ENCODE peak calls at places on chromosomes 11 and 22, in ten cellular contexts. N, X, U, J, W, R, P, E, S and H are unnamed samples.

GRCh38 chr11:46319074-46319453 is 28.2 kb upstream of the DGKZ start:
- DNase-seq in N (no peak), X (no peak), U (no peak), J (no peak), W (no peak), R (no peak), P (no peak), E (no peak), S (no peak), H (no peak)

GRCh38 chr11:110176366-110177056 is 83.3 kb downstream of the ZC3H12C start:
- DNase-seq in N (no peak), X (no peak), U (no peak), J (no peak), W (no peak), R (no peak), P (peak), E (no peak), S (peak), H (no peak)

GRCh38 chr11:34150494-34151151 is 45.2 kb downstream of the NAT10 start:
- DNase-seq in N (no peak), X (no peak), U (no peak), J (no peak), W (no peak), R (no peak), P (peak), E (no peak), S (no peak), H (no peak)

GRCh38 chr22:32760815-32761214 is 40.7 kb upstream of the TIMP3 start:
- DNase-seq in N (no peak), X (no peak), U (no peak), J (no peak), W (no peak), R (no peak), P (peak), E (no peak), S (peak), H (no peak)

GRCh38 chr11:71301858-71302533 is 49.6 kb upstream of the SHANK2 start:
- DNase-seq in N (no peak), X (no peak), U (peak), J (peak), W (no peak), R (no peak), P (peak), E (no peak), S (no peak), H (no peak)

GRCh38 chr22:50276143-50276542 is 6.0 kb upstream of the MAPK11 start:
- DNase-seq in N (no peak), X (no peak), U (no peak), J (peak), W (no peak), R (no peak), P (peak), E (no peak), S (no peak), H (peak)

GRCh38 chr11:116641561-116642045 is 131.2 kb downstream of the BUD13 start:
- DNase-seq in N (no peak), X (peak), U (no peak), J (peak), W (no peak), R (no peak), P (peak), E (peak), S (no peak), H (peak)

GRCh38 chr22:27406389-27406861 is 395.1 kb downstream of the MN1 start:
- DNase-seq in N (no peak), X (no peak), U (no peak), J (no peak), W (no peak), R (no peak), P (no peak), E (no peak), S (no peak), H (no peak)

GRCh38 chr11:62928011-62928410 is 6.8 kb upstream of the CHRM1 start:
- DNase-seq in N (no peak), X (no peak), U (no peak), J (no peak), W (no peak), R (no peak), P (no peak), E (no peak), S (no peak), H (no peak)

GRCh38 chr11:17528181-17528691 is 16.0 kb downstream of the USH1C start:
- DNase-seq in N (peak), X (peak), U (no peak), J (peak), W (peak), R (peak), P (peak), E (peak), S (peak), H (peak)

GRCh38 chr22:30328466-30329049 is 1.8 kb upstream of the TBC1D10A start:
- DNase-seq in N (no peak), X (no peak), U (no peak), J (no peak), W (no peak), R (no peak), P (peak), E (no peak), S (peak), H (no peak)

GRCh38 chr11:92865352-92865751 is 104.1 kb upstream of the MTNR1B start:
- DNase-seq in N (no peak), X (no peak), U (no peak), J (no peak), W (no peak), R (no peak), P (peak), E (peak), S (peak), H (no peak)

GRCh38 chr11:18731427-18731826 is 5.4 kb upstream of the IGSF22 start:
- DNase-seq in N (no peak), X (no peak), U (no peak), J (no peak), W (no peak), R (no peak), P (no peak), E (no peak), S (no peak), H (peak)

GRCh38 chr11:121024989-121025388 is 1.1 kb downstream of the TBCEL start:
- DNase-seq in N (no peak), X (peak), U (no peak), J (no peak), W (no peak), R (no peak), P (peak), E (peak), S (peak), H (peak)

GRCh38 chr22:47100019-47100418 is 337.6 kb downstream of the TBC1D22A start:
- DNase-seq in N (no peak), X (no peak), U (peak), J (no peak), W (no peak), R (no peak), P (no peak), E (no peak), S (no peak), H (no peak)

GRCh38 chr11:101706015-101706414 is 122.2 kb upstream of the TRPC6 start:
- DNase-seq in N (no peak), X (no peak), U (no peak), J (no peak), W (no peak), R (no peak), P (no peak), E (no peak), S (peak), H (no peak)

GRCh38 chr22:24521791-24522245 is 26.7 kb downstream of the UPB1 start:
- DNase-seq in N (no peak), X (peak), U (no peak), J (peak), W (no peak), R (no peak), P (peak), E (peak), S (peak), H (peak)

GRCh38 chr11:95788921-95789505 is 569 bp downstream of the FAM76B start:
- DNase-seq in N (peak), X (peak), U (peak), J (peak), W (peak), R (no peak), P (peak), E (peak), S (peak), H (peak)

GRCh38 chr11:78438298-78438975 is 20.8 kb upstream of the GAB2 start:
- DNase-seq in N (no peak), X (no peak), U (no peak), J (no peak), W (no peak), R (no peak), P (no peak), E (no peak), S (no peak), H (peak)

GRCh38 chr11:122951231-122951630 is 30.4 kb downstream of the BSX start:
- DNase-seq in N (no peak), X (no peak), U (no peak), J (no peak), W (no peak), R (no peak), P (no peak), E (no peak), S (no peak), H (no peak)